ENCODE peak calls at places on chromosomes 4 and X, in four cellular contexts. S, I, K and X are unnamed samples.

GRCh38 chrX:149962010-149962409 is 23.7 kb upstream of the EOLA2 start:
- DNase-seq in K (no peak), I (no peak), S (no peak), X (no peak)

GRCh38 chr4:81622474-81623198 is 150.9 kb upstream of the RASGEF1B start:
- DNase-seq in I (no peak), K (no peak), S (peak), X (no peak)

GRCh38 chr4:107931775-107932321 is 499 bp downstream of the CYP2U1 start:
- DNase-seq in K (no peak), I (no peak), S (no peak), X (no peak)

GRCh38 chr4:54423066-54423465 is 194.0 kb downstream of the PDGFRA start:
- DNase-seq in K (no peak), I (no peak), S (no peak), X (no peak)

GRCh38 chrX:53237056-53237455 is 12.0 kb upstream of the KDM5C start:
- DNase-seq in K (no peak), I (no peak), S (no peak), X (no peak)

GRCh38 chr4:175421506-175421905 is 390.6 kb downstream of the GPM6A start:
- DNase-seq in K (no peak), I (no peak), S (peak), X (no peak)

GRCh38 chr4:84238247-84239090 is 260.6 kb downstream of the NKX6-1 start:
- DNase-seq in I (no peak), S (no peak), K (no peak), X (no peak)

GRCh38 chr4:183106839-183107238 is 7.8 kb downstream of the WWC2 start:
- DNase-seq in S (peak), K (no peak), I (no peak), X (no peak)

GRCh38 chrX:7586126-7586525 is 256.8 kb upstream of the VCX start:
- DNase-seq in S (peak), K (no peak), I (no peak), X (peak)

GRCh38 chr4:101790521-101791188 is at the start of gene BANK1:
- DNase-seq in S (peak), K (no peak), I (peak), X (peak)

GRCh38 chrX:131068945-131069719 is 11.0 kb downstream of the ARHGAP36 start:
- DNase-seq in I (no peak), K (peak), S (peak), X (peak)

GRCh38 chr4:89157488-89158024 is 46.2 kb downstream of the TIGD2 start:
- DNase-seq in K (no peak), I (no peak), S (no peak), X (no peak)

GRCh38 chr4:34676390-34676789 is 1567.9 kb downstream of the ARAP2 start:
- DNase-seq in S (no peak), I (no peak), K (no peak), X (no peak)

GRCh38 chr4:188032170-188032569 is 36.6 kb downstream of the ZFP42 start:
- DNase-seq in K (no peak), S (no peak), I (no peak), X (no peak)

GRCh38 chr4:53573696-53574095 is 17.6 kb downstream of the LNX1 start:
- DNase-seq in I (no peak), K (no peak), S (no peak), X (no peak)

GRCh38 chrX:131895002-131895401 is 128.1 kb upstream of the STK26 start:
- DNase-seq in I (no peak), S (no peak), K (peak), X (no peak)

GRCh38 chr4:21744046-21744445 is 204.5 kb downstream of the KCNIP4 start:
- DNase-seq in K (no peak), I (no peak), S (no peak), X (no peak)

GRCh38 chrX:17584248-17584681 is 153.0 kb upstream of the SCML1 start:
- DNase-seq in K (no peak), S (no peak), I (no peak), X (no peak)

GRCh38 chr4:74206088-74206826 is 48.3 kb downstream of the MTHFD2L start:
- DNase-seq in K (peak), S (no peak), I (no peak), X (no peak)

GRCh38 chr4:184448828-184449227 is 25.5 kb downstream of the IRF2 start:
- DNase-seq in S (no peak), K (no peak), I (no peak), X (no peak)

GRCh38 chr4:23456864-23457263 is 433.0 kb downstream of the PPARGC1A start:
- DNase-seq in S (no peak), I (no peak), K (no peak), X (no peak)

GRCh38 chr4:146338512-146338911 is 124.2 kb downstream of the REELD1 start:
- DNase-seq in S (no peak), K (no peak), I (no peak), X (no peak)

GRCh38 chr4:20181926-20182325 is 69.8 kb upstream of the SLIT2 start:
- DNase-seq in S (no peak), K (no peak), I (no peak), X (no peak)

GRCh38 chr4:26330186-26330787 is 9.5 kb downstream of the RBPJ start:
- DNase-seq in S (peak), K (peak), I (no peak), X (peak)

GRCh38 chr4:107719211-107719926 is 665 bp downstream of the PAPSS1 start:
- DNase-seq in I (no peak), K (peak), S (peak), X (no peak)

GRCh38 chr4:188934320-188934975 is 795.2 kb downstream of the TRIML1 start:
- DNase-seq in K (no peak), I (no peak), S (no peak), X (no peak)

GRCh38 chrX:78075787-78076389 is 28.2 kb upstream of the PGK1 start:
- DNase-seq in S (no peak), I (no peak), K (no peak), X (no peak)

GRCh38 chrX:10158279-10158939 is 1.6 kb downstream of the CLCN4 start:
- DNase-seq in S (no peak), K (no peak), I (no peak), X (peak)

GRCh38 chr4:113394730-113395530 is 345.5 kb downstream of the ANK2 start:
- DNase-seq in S (peak), I (peak), K (peak), X (peak)

GRCh38 chr4:85720736-85721135 is 245.8 kb downstream of the ARHGAP24 start:
- DNase-seq in I (no peak), K (no peak), S (peak), X (no peak)
- TF ChIP-seq GABPA in I (no peak), K (no peak), S (no peak), X (no peak)

DNA sequence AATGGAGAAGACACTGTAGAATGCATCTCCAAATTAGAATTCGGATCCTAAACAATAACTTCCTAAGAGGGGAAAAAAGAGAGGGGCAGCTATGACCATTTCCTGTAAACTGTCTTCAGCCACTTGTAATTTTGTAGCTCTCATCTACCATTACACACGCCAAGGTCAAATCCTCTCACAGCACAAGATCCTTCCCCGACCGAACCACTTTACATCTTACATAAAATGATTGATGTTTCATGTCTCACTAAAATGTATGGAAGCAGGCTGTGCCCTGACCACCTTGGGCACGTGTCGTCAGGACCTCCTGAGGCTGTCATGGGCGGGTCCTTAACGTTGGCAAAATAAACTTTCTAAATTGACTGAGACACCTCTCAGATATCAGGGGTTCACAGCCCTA is 24.1 kb upstream of the PBDC1 start:
- DNase-seq in K (no peak), S (peak), I (no peak), X (no peak)
- TF ChIP-seq RAD21 in K (no peak), S (no peak), I (no peak), X (no peak)

GRCh38 chr4:61374612-61374920 is 174.4 kb downstream of the ADGRL3 start:
- DNase-seq in S (no peak), I (no peak), K (no peak), X (no peak)
- TF ChIP-seq GABPA in S (no peak), I (no peak), K (no peak), X (no peak)

DNA sequence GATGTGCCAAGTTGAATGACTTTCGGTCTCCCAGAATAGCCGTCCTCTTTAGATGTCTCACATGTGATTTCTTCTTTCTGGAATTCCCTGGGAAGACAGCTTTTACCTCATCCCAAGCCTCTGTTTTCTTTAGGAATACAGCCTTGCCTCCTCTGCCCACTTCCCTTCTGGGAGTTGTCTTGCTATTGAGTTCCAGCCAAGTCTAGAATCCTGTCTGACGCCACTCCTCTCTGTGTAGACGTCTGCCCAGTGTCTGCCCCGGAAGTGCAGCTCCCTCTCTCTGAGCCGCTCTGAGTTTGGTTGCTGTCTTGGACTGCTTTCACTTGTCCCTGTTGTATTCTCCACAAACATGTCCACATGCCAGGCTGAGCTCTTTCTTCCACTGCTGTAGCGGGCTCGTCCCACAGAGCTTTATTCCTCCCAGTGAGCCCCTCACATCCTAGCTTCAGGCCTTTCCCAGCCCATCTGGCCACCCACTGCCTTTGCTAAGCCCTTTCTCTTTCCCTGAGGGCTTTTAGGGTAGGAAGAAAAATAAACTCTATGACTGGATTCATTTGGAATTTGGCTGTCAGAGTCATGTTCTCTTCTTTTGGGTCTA is 9.0 kb upstream of the IGFBP7 start:
- DNase-seq in K (no peak), I (no peak), S (no peak), X (no peak)
- TF ChIP-seq RAD21 in K (no peak), I (no peak), S (no peak), X (no peak)

GRCh38 chr4:6262847-6263487 is 6.7 kb upstream of the WFS1 start:
- DNase-seq in S (no peak), I (no peak), K (no peak), X (no peak)
- TF ChIP-seq GABPA in S (no peak), I (no peak), K (no peak), X (no peak)

DNA sequence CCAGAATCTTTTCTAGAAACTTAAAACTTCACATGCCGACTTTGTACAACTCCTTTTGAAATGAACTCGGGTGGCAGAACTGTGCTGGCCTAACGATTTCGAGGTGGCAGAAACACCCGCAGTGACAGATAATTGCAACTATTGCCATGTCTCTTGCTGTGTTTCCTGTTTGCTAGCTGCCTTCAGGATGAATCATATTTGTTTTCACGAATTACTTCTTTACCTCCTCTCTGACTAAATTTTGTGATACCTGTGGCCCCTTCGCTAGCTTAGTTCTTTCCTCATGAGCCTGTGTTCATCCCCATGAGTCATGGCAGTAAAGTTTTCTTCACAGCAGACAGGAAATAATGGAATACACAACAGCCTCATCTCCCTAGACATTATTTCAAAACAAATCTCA is 104.6 kb upstream of the SMIM10 start:
- DNase-seq in I (no peak), K (no peak), S (peak), X (no peak)
- TF ChIP-seq RAD21 in I (no peak), K (no peak), S (no peak), X (no peak)

DNA sequence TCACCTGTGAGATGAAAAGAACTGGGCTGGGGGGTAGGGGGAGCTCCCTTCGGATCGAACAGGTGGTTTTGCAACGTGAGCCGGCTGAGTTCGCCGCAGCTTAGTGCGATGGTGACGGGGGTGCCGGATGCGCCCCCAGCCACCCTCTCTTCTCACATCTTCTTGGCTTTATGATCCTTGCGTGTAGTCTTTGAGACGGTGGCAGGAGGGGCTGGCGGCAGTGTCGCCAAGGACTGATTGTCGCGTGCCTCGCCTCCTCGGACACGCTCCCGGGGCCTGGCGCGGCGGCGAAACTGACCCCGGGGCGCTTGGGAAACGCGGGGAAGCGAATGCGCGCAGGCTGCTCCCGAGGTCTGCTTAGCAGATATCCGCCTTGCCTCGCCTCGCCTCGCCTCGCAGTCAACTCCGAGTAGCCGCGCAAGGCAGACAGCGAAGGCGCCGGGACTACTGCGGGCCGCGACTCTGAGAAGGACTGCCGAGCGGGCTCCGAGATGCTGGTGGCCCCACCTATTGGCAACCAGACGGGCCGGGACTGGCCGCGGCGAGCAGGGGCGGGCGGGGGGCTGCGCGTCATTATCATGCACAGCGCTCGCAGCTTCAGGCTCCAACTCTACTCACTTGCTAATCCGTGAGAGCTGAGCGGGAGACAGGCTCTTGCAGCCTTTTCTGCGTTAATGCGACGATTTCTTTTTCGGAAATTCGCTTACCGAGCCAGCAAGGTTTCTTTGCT is 1.5 kb downstream of the GRID2 start:
- DNase-seq in I (peak), K (no peak), S (no peak), X (peak)
- TF ChIP-seq GABPA in I (no peak), K (no peak), S (no peak), X (no peak)

GRCh38 chr4:3809451-3810110 is 43.4 kb downstream of the ADRA2C start:
- DNase-seq in S (no peak), K (no peak), I (no peak), X (no peak)

GRCh38 chr4:3807311-3807710 is 41.1 kb downstream of the ADRA2C start:
- DNase-seq in K (no peak), S (no peak), I (no peak), X (no peak)

GRCh38 chr4:3808597-3808996 is 42.4 kb downstream of the ADRA2C start:
- DNase-seq in K (no peak), S (no peak), I (no peak), X (no peak)

GRCh38 chr4:3809028-3809427 is 42.8 kb downstream of the ADRA2C start:
- DNase-seq in K (no peak), I (no peak), S (no peak), X (no peak)

GRCh38 chr4:3807861-3808521 is 41.8 kb downstream of the ADRA2C start:
- DNase-seq in I (no peak), S (no peak), K (no peak), X (no peak)
- TF ChIP-seq RAD21 in I (no peak), S (no peak), K (no peak), X (no peak)